ENCODE peak calls at places on chromosome 19, in eight cellular contexts. X, U, I, E, O, T, K and C are unnamed samples.

GRCh38 chr19:12940897-12941296 is 2.5 kb downstream of the CALR start:
- DNase-seq in X (no peak), U (no peak), I (no peak), E (no peak), O (no peak), T (no peak), K (no peak), C (no peak)

GRCh38 chr19:33214621-33215020 is 11.0 kb downstream of the SLC7A10 start:
- DNase-seq in X (peak; percentile 63), U (no peak), I (no peak), E (no peak), O (peak; percentile 36), T (no peak), K (peak; percentile 41), C (no peak)

GRCh38 chr19:14434157-14434501 is 1.0 kb downstream of the PKN1 start:
- DNase-seq in X (no peak), U (no peak), I (no peak), E (no peak), O (no peak), T (no peak), K (no peak), C (no peak)

GRCh38 chr19:49101160-49101559 is 13.0 kb upstream of the LIN7B start:
- DNase-seq in X (no peak), U (no peak), I (no peak), E (no peak), O (no peak), T (no peak), K (no peak), C (no peak)

GRCh38 chr19:13095934-13096890 is 6.4 kb downstream of the LYL1 start:
- DNase-seq in X (no peak), U (peak; percentile 75), I (no peak), E (no peak), O (no peak), T (no peak), K (peak; percentile 71), C (peak; percentile 49)

GRCh38 chr19:13165091-13165997 is 15.1 kb downstream of the IER2 start:
- DNase-seq in X (peak; percentile 47), U (no peak), I (no peak), E (no peak), O (peak; percentile 50), T (no peak), K (no peak), C (no peak)

GRCh38 chr19:55188620-55189019 is 8.5 kb upstream of the SYT5 start:
- DNase-seq in X (peak; percentile 48), U (no peak), I (no peak), E (no peak), O (peak; percentile 26), T (no peak), K (no peak), C (no peak)

GRCh38 chr19:54325194-54325621 is 12.2 kb upstream of the LILRA5 start:
- DNase-seq in X (peak; percentile 56), U (peak; percentile 53), I (peak; percentile 31), E (no peak), O (peak; percentile 59), T (no peak), K (peak; percentile 40), C (no peak)

GRCh38 chr19:28021316-28022185 is 1191.4 kb downstream of the UQCRFS1 start:
- DNase-seq in X (no peak), U (no peak), I (no peak), E (no peak), O (no peak), T (no peak), K (no peak), C (no peak)

GRCh38 chr19:5677156-5677555 is 3.2 kb downstream of the MICOS13 start:
- DNase-seq in X (no peak), U (no peak), I (no peak), E (no peak), O (no peak), T (no peak), K (no peak), C (no peak)

GRCh38 chr19:17424743-17425365 is 5.0 kb downstream of the MVB12A start:
- DNase-seq in X (peak; percentile 71), U (peak; percentile 80), I (no peak), E (no peak), O (peak; percentile 36), T (no peak), K (peak; percentile 91), C (peak; percentile 69)

GRCh38 chr19:5717215-5717614 is 2.7 kb downstream of the LONP1 start:
- DNase-seq in X (no peak), U (no peak), I (no peak), E (no peak), O (no peak), T (no peak), K (no peak), C (no peak)

GRCh38 chr19:18385675-18386542 is at the start of gene GDF15:
- DNase-seq in X (peak; percentile 92), U (peak; percentile 37), I (no peak), E (no peak), O (peak; percentile 89), T (peak; percentile 93), K (peak; percentile 64), C (peak; percentile 59)

GRCh38 chr19:519449-519865 is 12.1 kb upstream of the CDC34 start:
- DNase-seq in X (no peak), U (no peak), I (no peak), E (no peak), O (no peak), T (no peak), K (no peak), C (no peak)

GRCh38 chr19:522726-523125 is 8.8 kb upstream of the CDC34 start:
- DNase-seq in X (no peak), U (no peak), I (no peak), E (no peak), O (no peak), T (no peak), K (no peak), C (no peak)

GRCh38 chr19:517721-518136 is 10.4 kb downstream of the TPGS1 start:
- DNase-seq in X (no peak), U (no peak), I (no peak), E (no peak), O (no peak), T (no peak), K (no peak), C (no peak)

GRCh38 chr19:516884-517424 is 9.7 kb downstream of the TPGS1 start:
- DNase-seq in X (no peak), U (no peak), I (no peak), E (no peak), O (no peak), T (no peak), K (no peak), C (no peak)

DNA sequence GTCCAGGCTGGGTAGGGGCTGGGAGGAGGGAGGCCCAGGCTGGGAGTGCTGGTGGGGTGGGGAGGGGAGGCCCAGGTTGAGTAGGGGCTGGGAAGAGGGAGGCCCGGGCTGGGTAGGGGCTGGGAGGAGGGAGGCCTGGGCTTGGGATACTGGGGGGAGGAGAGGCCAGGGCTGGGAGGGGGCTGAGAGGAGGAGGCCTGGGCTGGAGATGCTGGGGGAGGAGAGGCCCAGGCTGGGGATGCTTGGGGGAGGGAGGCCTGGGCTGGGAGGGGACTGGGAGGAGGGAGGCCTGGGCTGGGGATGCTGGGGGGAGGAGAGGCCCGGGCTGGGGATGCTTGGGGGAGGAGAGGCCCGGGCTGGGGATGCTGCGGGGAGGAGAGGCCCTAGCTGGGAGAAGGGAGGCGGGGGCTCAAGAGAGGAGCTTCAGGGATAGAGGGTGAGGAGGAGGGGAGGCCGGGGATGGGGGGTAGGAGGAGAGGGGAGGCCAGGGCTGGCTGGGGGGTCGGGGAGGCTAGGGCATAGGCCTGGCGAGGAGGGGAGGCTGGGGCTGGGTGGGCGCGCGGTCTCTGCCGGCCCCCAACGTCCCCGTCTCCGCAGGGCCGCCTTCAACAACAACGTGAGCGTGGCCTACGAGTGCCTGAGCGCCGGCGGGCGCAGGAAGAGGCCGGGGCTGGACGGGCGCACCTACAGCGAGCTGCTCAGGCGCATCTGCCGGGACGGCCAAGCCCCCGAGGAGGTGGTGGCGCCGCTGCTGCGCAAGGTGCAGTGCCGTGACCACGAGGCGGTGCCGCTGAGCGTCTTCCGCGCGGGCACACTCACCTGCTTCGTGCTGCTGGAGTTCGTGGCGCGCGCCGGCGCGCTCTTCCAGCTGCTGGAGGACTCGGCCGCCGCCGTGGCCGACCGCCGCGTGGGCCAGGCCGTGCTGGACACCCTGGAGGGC is 11.3 kb downstream of the TPGS1 start:
- DNase-seq in X (peak; percentile 70), U (no peak), I (peak; percentile 59), E (no peak), O (no peak), T (no peak), K (peak; percentile 74), C (no peak)
- TF ChIP-seq CTCF in X (no peak), U (no peak), I (peak; percentile 17), E (peak; percentile 30), O (no peak), T (no peak), K (no peak), C (peak; percentile 25)

GRCh38 chr19:9847087-9847671 is 12.1 kb downstream of the PIN1 start:
- DNase-seq in X (peak; percentile 92), U (peak; percentile 50), I (no peak), E (peak; percentile 51), O (peak; percentile 95), T (peak; percentile 81), K (peak; percentile 49), C (no peak)
- TF ChIP-seq CTCF in X (peak; percentile 73), U (peak; percentile 16), I (no peak), E (peak; percentile 68), O (peak; percentile 92), T (peak; percentile 85), K (peak; percentile 42), C (peak; percentile 40)

GRCh38 chr19:37077929-37078716 is at the start of gene ZNF420:
- DNase-seq in X (peak; percentile 98), U (peak; percentile 89), I (peak; percentile 80), E (peak; percentile 90), O (peak; percentile 96), T (peak; percentile 88), K (peak; percentile 90), C (peak; percentile 95)
- TF ChIP-seq CTCF in X (no peak), U (no peak), I (no peak), E (no peak), O (no peak), T (no peak), K (no peak), C (no peak)

GRCh38 chr19:10134040-10134439 is 14.3 kb upstream of the EIF3G start:
- DNase-seq in X (no peak), U (no peak), I (no peak), E (no peak), O (no peak), T (no peak), K (no peak), C (no peak)
- TF ChIP-seq CTCF in X (no peak), U (no peak), I (no peak), E (no peak), O (no peak), T (no peak), K (no peak), C (no peak)

GRCh38 chr19:2610637-2611482 is 91.6 kb downstream of the GNG7 start:
- DNase-seq in X (peak; percentile 95), U (peak; percentile 98), I (peak; percentile 87), E (peak; percentile 80), O (peak; percentile 98), T (peak; percentile 78), K (peak; percentile 98), C (peak; percentile 94)

GRCh38 chr19:2607712-2608601 is 94.5 kb downstream of the GNG7 start:
- DNase-seq in X (no peak), U (no peak), I (peak; percentile 65), E (no peak), O (no peak), T (no peak), K (no peak), C (no peak)

GRCh38 chr19:2611483-2612464 is 90.7 kb downstream of the GNG7 start:
- DNase-seq in X (no peak), U (no peak), I (no peak), E (no peak), O (no peak), T (no peak), K (no peak), C (no peak)

GRCh38 chr19:2608602-2608922 is 93.9 kb downstream of the GNG7 start:
- DNase-seq in X (no peak), U (no peak), I (no peak), E (no peak), O (no peak), T (no peak), K (no peak), C (no peak)

GRCh38 chr19:2609389-2610116 is 92.9 kb downstream of the GNG7 start:
- DNase-seq in X (no peak), U (no peak), I (no peak), E (no peak), O (no peak), T (no peak), K (no peak), C (no peak)
- TF ChIP-seq CTCF in X (no peak), U (no peak), I (no peak), E (no peak), O (no peak), T (no peak), K (no peak), C (no peak)